ENCODE peak calls at places on chromosome 10, in four cellular contexts. B is NCI-H1092, S is C1 segment of cervical spinal cord, N is cardiac fibroblast. E is an unnamed sample.

GRCh38 chr10:4372601-4373000 is 453.4 kb upstream of the AKR1E2 start:
- DNase-seq in N (peak; percentile 98), S (no peak), B (no peak), E (no peak)

GRCh38 chr10:119139464-119140067 is 25.9 kb downstream of the SFXN4 start:
- DNase-seq in B (no peak), S (no peak), N (peak; percentile 32), E (no peak)

GRCh38 chr10:117448840-117449239 is 73.6 kb upstream of the PDZD8 start:
- DNase-seq in S (no peak), B (no peak), N (no peak), E (no peak)

GRCh38 chr10:114458955-114459354 is 54.7 kb upstream of the AFAP1L2 start:
- DNase-seq in S (no peak), B (no peak), N (peak; percentile 48), E (no peak)

GRCh38 chr10:29691564-29692064 is 56.8 kb upstream of the SVIL start:
- DNase-seq in S (no peak), N (peak; percentile 68), B (no peak), E (no peak)

GRCh38 chr10:93261961-93262610 is 188.4 kb downstream of the CYP26A1 start:
- DNase-seq in S (no peak), B (no peak), N (peak; percentile 25), E (no peak)

GRCh38 chr10:95440756-95441546 is 120.2 kb downstream of the SORBS1 start:
- DNase-seq in S (no peak), N (peak; percentile 20), B (no peak), E (no peak)

GRCh38 chr10:90658791-90659190 is 199.0 kb downstream of the HTR7 start:
- DNase-seq in B (no peak), S (no peak), N (no peak), E (no peak)

GRCh38 chr10:119693262-119693957 is 32.4 kb upstream of the INPP5F start:
- DNase-seq in S (peak; percentile 21), N (no peak), B (no peak), E (no peak)

GRCh38 chr10:42955493-42955889 is 121.4 kb upstream of the RET start:
- DNase-seq in N (no peak), S (no peak), B (no peak), E (no peak)

GRCh38 chr10:132519382-132520146 is 18.0 kb upstream of the INPP5A start:
- DNase-seq in B (no peak), N (no peak), S (no peak), E (no peak)

GRCh38 chr10:83539528-83540308 is 599.6 kb upstream of the GHITM start:
- DNase-seq in B (no peak), S (no peak), N (peak; percentile 77), E (peak; percentile 16)

GRCh38 chr10:79184141-79184625 is 115.4 kb downstream of the ZMIZ1 start:
- DNase-seq in S (no peak), N (peak; percentile 60), B (peak; percentile 48), E (no peak)

GRCh38 chr10:97320480-97321031 is 1.5 kb downstream of the FRAT1 start:
- DNase-seq in S (no peak), N (no peak), B (no peak), E (no peak)

GRCh38 chr10:8033812-8034665 is 20.4 kb upstream of the GATA3 start:
- DNase-seq in N (peak; percentile 27), S (no peak), B (no peak), E (no peak)

GRCh38 chr10:21950566-21950965 is 53.0 kb downstream of the DNAJC1 start:
- DNase-seq in S (no peak), N (peak; percentile 64), B (no peak), E (no peak)

GRCh38 chr10:44975487-44976331 is 2.9 kb downstream of the DEPP1 start:
- DNase-seq in N (peak; percentile 92), B (no peak), S (no peak), E (peak; percentile 23)

GRCh38 chr10:5655003-5655600 is 11.3 kb downstream of the ASB13 start:
- DNase-seq in S (no peak), N (no peak), B (no peak), E (no peak)

GRCh38 chr10:110057461-110057860 is 49.7 kb downstream of the ADD3 start:
- DNase-seq in N (no peak), S (no peak), B (no peak), E (no peak)

GRCh38 chr10:5464521-5464920 is 34.8 kb downstream of the CALML5 start:
- DNase-seq in B (no peak), N (no peak), S (no peak), E (no peak)

GRCh38 chr10:3412071-3412582 is 239.5 kb upstream of the PITRM1 start:
- DNase-seq in B (no peak), N (no peak), S (no peak), E (no peak)

GRCh38 chr10:79933961-79934360 is 14.9 kb downstream of the SFTPD start:
- DNase-seq in N (no peak), B (no peak), S (no peak), E (no peak)

GRCh38 chr10:75407296-75407715 is 5.7 kb upstream of the ZNF503 start:
- DNase-seq in N (no peak), B (no peak), S (no peak), E (no peak)

GRCh38 chr10:119701861-119702260 is 24.0 kb upstream of the INPP5F start:
- DNase-seq in S (no peak), B (no peak), N (peak; percentile 31), E (no peak)

GRCh38 chr10:132375116-132375794 is 21.7 kb upstream of the PWWP2B start:
- DNase-seq in S (no peak), N (no peak), B (no peak), E (no peak)

GRCh38 chr10:29957887-29958330 is 101.5 kb downstream of the JCAD start:
- DNase-seq in S (no peak), N (peak; percentile 72), B (peak; percentile 34), E (no peak)

GRCh38 chr10:125502276-125502675 is 180.7 kb downstream of the TEX36 start:
- DNase-seq in N (no peak), S (no peak), B (no peak), E (no peak)

GRCh38 chr10:78069151-78069550 is 35.5 kb downstream of the RPS24 start:
- DNase-seq in N (no peak), S (no peak), B (no peak), E (no peak)

GRCh38 chr10:60490013-60490412 is 100.3 kb upstream of the ANK3 start:
- DNase-seq in B (no peak), N (peak; percentile 29), S (no peak), E (no peak)